ENCODE peak calls at places on chromosomes 5 and 9, in four cellular contexts. N is A549, K is upper lobe of left lung, E is stomach. M is an unnamed sample.
A peak's percentile ranks its signal among the peaks of the same experiment; 100 is the strongest.

GRCh38 chr9:129483467-129484324 is 137.2 kb downstream of the C9orf50 start:
- DNase-seq in N (peak; percentile 79), K (peak; percentile 92), E (peak; percentile 85), M (peak; percentile 93)

GRCh38 chr9:137082222-137082924 is 4.4 kb upstream of the MAN1B1 start:
- DNase-seq in N (no peak), K (no peak), E (no peak), M (no peak)

GRCh38 chr9:129270205-129270604 is 92.1 kb upstream of the IER5L start:
- DNase-seq in N (no peak), K (no peak), E (peak; percentile 27), M (no peak)

GRCh38 chr9:114790521-114790920 is 15.3 kb downstream of the TNFSF15 start:
- DNase-seq in N (no peak), K (no peak), E (no peak), M (no peak)

GRCh38 chr9:96071245-96072124 is 196.0 kb downstream of the ERCC6L2 start:
- DNase-seq in N (peak; percentile 76), K (no peak), E (no peak), M (no peak)

GRCh38 chr9:115289757-115290208 is 171.8 kb upstream of the TNC start:
- DNase-seq in N (no peak), K (no peak), E (no peak), M (no peak)

GRCh38 chr5:172496671-172497371 is 42.5 kb upstream of the SH3PXD2B start:
- DNase-seq in N (no peak), K (no peak), E (no peak), M (peak; percentile 13)

GRCh38 chr9:136060671-136061371 is 34.3 kb downstream of the NACC2 start:
- DNase-seq in N (no peak), K (no peak), E (no peak), M (no peak)

GRCh38 chr5:137570070-137570469 is 70.9 kb upstream of the SPOCK1 start:
- DNase-seq in N (no peak), K (no peak), E (no peak), M (no peak)

GRCh38 chr5:1161108-1161831 is 40.1 kb upstream of the SLC6A19 start:
- DNase-seq in N (no peak), K (no peak), E (peak; percentile 56), M (peak; percentile 51)

GRCh38 chr9:125106285-125106893 is 36.9 kb downstream of the SCAI start:
- DNase-seq in N (no peak), K (no peak), E (no peak), M (no peak)

GRCh38 chr5:36156619-36157018 is 4.7 kb downstream of the SKP2 start:
- DNase-seq in N (no peak), K (no peak), E (no peak), M (no peak)

GRCh38 chr9:16848189-16848588 is 22.3 kb downstream of the BNC2 start:
- DNase-seq in N (no peak), K (no peak), E (no peak), M (no peak)

GRCh38 chr5:60497706-60498500 is 202.1 kb downstream of the DEPDC1B start:
- DNase-seq in N (no peak), K (no peak), E (no peak), M (no peak)

GRCh38 chr5:110002652-110003051 is 312.9 kb downstream of the MAN2A1 start:
- DNase-seq in N (no peak), K (no peak), E (no peak), M (no peak)

GRCh38 chr9:15389173-15389572 is 33.5 kb upstream of the SNAPC3 start:
- DNase-seq in N (no peak), K (no peak), E (no peak), M (peak; percentile 9)

GRCh38 chr5:139404484-139404840 is 573 bp upstream of the SPATA24 start:
- DNase-seq in N (no peak), K (no peak), E (no peak), M (no peak)

GRCh38 chr5:32308951-32309350 is 3.8 kb downstream of the MTMR12 start:
- DNase-seq in N (no peak), K (no peak), E (no peak), M (no peak)

GRCh38 chr5:148970228-148970627 is 92.6 kb downstream of the SH3TC2 start:
- DNase-seq in N (no peak), K (peak; percentile 75), E (peak; percentile 67), M (peak; percentile 73)

GRCh38 chr5:150438873-150439546 is 10.5 kb downstream of the RPS14 start:
- DNase-seq in N (peak; percentile 83), K (no peak), E (no peak), M (no peak)
- TF ChIP-seq CTCF in N (peak; percentile 49), K (peak; percentile 10), E (no peak), M (no peak)

DNA sequence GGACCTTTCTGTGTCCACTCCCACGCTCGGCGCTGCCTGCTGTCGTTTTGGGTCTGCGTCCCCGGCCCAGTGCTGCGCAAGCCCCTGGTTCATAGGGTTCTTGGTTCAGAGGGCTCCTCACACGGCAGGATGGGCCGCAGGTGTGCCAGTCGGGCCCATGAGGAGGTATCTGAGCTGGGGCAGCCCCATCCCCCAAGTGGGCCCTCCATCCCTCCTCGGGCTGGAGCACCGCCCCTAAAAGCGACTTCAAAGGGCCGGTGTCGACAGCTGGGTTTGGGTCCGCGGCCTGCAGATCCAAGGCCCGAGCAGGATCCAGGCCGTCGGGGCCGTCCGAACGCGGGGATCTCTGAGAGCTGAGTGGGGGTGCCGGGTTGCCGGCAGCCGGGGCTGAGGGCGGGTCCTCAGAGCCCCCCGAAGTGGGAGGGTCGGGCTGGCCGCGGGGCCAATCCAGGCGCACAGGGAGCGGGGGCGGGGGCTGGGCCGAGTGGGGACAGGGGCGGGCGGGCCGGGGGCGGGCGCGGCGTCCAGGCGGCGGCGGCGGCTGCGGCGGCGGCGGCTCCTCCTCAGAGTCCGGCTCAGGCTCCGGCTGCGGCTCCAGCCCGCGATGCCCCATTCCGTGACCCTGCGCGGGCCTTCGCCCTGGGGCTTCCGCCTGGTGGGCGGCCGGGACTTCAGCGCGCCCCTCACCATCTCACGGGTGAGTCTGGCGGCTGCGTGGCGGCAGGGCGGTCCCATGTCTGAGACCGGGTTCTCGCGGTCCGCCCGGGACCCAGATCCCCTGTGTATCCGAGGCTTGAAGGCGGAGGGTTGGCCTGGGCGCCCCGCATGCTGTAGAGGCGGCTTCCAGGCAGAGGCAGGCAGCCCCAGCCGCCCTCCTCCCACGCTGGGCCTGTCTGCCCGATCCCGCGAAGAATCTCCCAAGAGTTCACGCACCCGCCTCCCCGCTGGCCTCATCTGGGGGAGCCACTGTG is at the start of gene PDLIM4:
- DNase-seq in N (no peak), K (peak; percentile 28), E (no peak), M (no peak)
- TF ChIP-seq POLR2A in N (no peak), K (no peak), E (no peak), M (no peak)

GRCh38 chr9:71096431-71097108 is 24.9 kb downstream of the TRPM3 start:
- DNase-seq in N (no peak), K (no peak), E (peak; percentile 41), M (no peak)
- TF ChIP-seq CTCF in N (no peak), K (no peak), E (no peak), M (no peak)

DNA sequence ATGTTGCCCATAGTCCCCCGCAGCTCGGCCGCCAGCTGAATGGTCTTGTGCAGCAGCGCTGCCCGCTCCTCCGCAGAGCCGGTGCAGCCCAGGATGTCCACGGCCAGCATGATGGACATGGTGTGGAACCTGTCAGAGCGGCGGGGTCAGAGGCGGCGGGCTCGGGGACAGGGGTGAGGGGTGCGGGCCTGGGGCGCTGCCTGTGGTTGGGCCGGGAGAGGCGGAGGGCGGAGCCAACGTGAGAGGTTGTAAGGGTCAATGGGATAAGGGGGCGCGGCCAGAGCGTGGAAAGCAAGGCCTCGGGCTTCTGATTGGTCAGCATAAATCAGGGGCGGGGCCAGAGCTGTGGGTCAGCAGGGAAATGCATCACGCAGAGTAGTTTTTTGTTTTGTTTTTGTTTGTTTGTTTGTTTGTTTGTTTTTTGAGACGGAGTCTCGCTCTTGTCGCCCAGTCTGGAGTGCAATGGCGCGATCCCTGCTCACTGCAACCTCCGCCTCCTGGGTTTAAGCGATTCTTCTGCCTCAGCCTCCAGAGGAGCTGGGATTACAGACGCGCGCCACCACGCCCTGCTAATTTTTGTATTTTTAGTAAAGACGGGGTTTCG is 6.8 kb upstream of the TOR2A start:
- DNase-seq in N (peak; percentile 49), K (peak; percentile 90), E (peak; percentile 62), M (peak; percentile 68)
- TF ChIP-seq POLR2A in N (no peak), K (no peak), E (no peak), M (no peak)

M was measured in lower leg skin.